ENCODE peak calls at places on chromosome 2, in four cellular contexts. One of them, this sample, is unnamed.

GRCh38 chr2:233865838-233866237 is 2.3 kb downstream of the MSL3B start:
- DNase-seq in endodermal cell: peak
- DNase-seq in natural killer cell: no peak
- DNase-seq in fibroblast of mammary gland: no peak
- DNase-seq in this sample: no peak

GRCh38 chr2:218040883-218041282 is 28.2 kb upstream of the RUFY4 start:
- DNase-seq in endodermal cell: no peak
- DNase-seq in fibroblast of mammary gland: no peak
- DNase-seq in natural killer cell: no peak
- DNase-seq in this sample: no peak

GRCh38 chr2:232891621-232892071 is 21.6 kb downstream of the SNORC start:
- DNase-seq in natural killer cell: no peak
- DNase-seq in fibroblast of mammary gland: peak
- DNase-seq in endodermal cell: peak
- DNase-seq in this sample: no peak

GRCh38 chr2:177906041-177906718 is 166.4 kb downstream of the PDE11A start:
- DNase-seq in endodermal cell: peak
- DNase-seq in natural killer cell: peak
- DNase-seq in fibroblast of mammary gland: peak
- DNase-seq in this sample: peak

GRCh38 chr2:45804990-45805755 is 153.7 kb downstream of the PRKCE start:
- DNase-seq in fibroblast of mammary gland: no peak
- DNase-seq in endodermal cell: no peak
- DNase-seq in natural killer cell: no peak
- DNase-seq in this sample: no peak

GRCh38 chr2:46972438-46972837 is 56.8 kb upstream of the MCFD2 start:
- DNase-seq in endodermal cell: no peak
- DNase-seq in natural killer cell: no peak
- DNase-seq in fibroblast of mammary gland: no peak
- DNase-seq in this sample: no peak

GRCh38 chr2:151067658-151068369 is 193.8 kb downstream of the RBM43 start:
- DNase-seq in natural killer cell: no peak
- DNase-seq in fibroblast of mammary gland: no peak
- DNase-seq in endodermal cell: no peak
- DNase-seq in this sample: no peak

GRCh38 chr2:71759056-71759455 is 305.7 kb downstream of the DYSF start:
- DNase-seq in fibroblast of mammary gland: no peak
- DNase-seq in endodermal cell: no peak
- DNase-seq in natural killer cell: no peak
- DNase-seq in this sample: no peak

GRCh38 chr2:114925296-114926255 is 483.1 kb downstream of the DPP10 start:
- DNase-seq in natural killer cell: no peak
- DNase-seq in fibroblast of mammary gland: no peak
- DNase-seq in endodermal cell: no peak
- DNase-seq in this sample: no peak

GRCh38 chr2:74138219-74138951 is 9.3 kb downstream of the BOLA3 start:
- DNase-seq in endodermal cell: no peak
- DNase-seq in natural killer cell: no peak
- DNase-seq in fibroblast of mammary gland: no peak
- DNase-seq in this sample: no peak

GRCh38 chr2:74138952-74139323 is 8.8 kb downstream of the BOLA3 start:
- DNase-seq in natural killer cell: no peak
- DNase-seq in fibroblast of mammary gland: no peak
- DNase-seq in endodermal cell: peak
- DNase-seq in this sample: no peak

GRCh38 chr2:74137651-74138050 is 10.1 kb downstream of the BOLA3 start:
- DNase-seq in natural killer cell: no peak
- DNase-seq in fibroblast of mammary gland: no peak
- DNase-seq in endodermal cell: peak
- DNase-seq in this sample: no peak

GRCh38 chr2:74146929-74147728 is 583 bp downstream of the BOLA3 start:
- DNase-seq in natural killer cell: no peak
- DNase-seq in endodermal cell: no peak
- DNase-seq in fibroblast of mammary gland: peak
- DNase-seq in this sample: no peak

DNA sequence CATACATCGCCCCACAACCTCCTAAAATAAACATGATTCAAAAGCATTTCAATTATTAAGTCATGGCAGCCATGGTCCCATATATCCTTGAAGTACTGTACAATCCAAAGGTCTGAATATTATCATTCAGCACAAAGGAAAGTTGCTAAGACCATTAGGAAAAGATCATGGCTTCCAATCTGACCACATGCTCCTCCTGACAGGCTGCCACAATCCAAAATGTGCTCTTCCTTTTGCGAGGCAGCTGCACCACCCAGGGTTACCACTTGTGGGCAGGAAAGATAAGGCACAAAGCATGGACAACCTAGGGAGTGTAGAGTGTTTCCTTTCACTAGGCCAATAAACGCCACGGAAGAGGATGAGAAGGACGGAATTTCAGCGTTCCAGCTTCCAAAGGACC is 5.4 kb downstream of the BOLA3 start:
- DNase-seq in endodermal cell: peak
- DNase-seq in fibroblast of mammary gland: peak
- DNase-seq in natural killer cell: no peak
- DNase-seq in this sample: no peak
- TF ChIP-seq CTCF in endodermal cell: peak
- TF ChIP-seq CTCF in fibroblast of mammary gland: peak
- TF ChIP-seq CTCF in natural killer cell: no peak
- TF ChIP-seq CTCF in this sample: no peak

DNA sequence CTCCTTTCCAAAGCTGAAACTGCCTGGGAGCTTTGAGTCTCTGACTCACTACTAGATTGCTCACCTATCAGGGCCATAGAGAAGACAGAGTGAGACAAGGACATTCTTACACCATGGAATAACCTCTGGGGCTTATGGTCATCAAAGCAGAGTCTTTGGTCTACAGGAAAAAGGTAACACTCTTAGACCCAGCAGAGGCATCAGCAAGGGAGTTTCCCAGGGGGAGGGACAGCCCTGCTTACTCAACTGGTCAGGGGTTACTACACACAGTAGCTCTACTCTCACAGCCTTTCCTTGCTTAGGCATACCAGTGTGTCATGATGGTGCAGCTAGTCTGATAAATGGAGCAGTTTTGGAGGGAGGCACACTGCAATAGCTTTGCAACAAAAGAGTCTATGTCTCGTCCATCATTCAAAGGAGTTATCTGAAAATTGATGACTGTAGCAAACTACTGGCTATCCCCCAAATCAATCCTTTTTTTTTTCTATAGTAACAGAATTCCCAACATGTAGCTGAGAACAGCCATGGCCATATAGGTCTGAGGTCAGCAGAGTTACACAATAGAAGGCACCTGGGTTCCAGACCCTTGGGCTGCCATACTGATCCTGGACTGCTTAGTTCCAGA is 22.4 kb upstream of the CD28 start:
- DNase-seq in endodermal cell: no peak
- DNase-seq in natural killer cell: no peak
- DNase-seq in fibroblast of mammary gland: peak
- DNase-seq in this sample: no peak
- TF ChIP-seq CTCF in endodermal cell: no peak
- TF ChIP-seq CTCF in natural killer cell: no peak
- TF ChIP-seq CTCF in fibroblast of mammary gland: no peak
- TF ChIP-seq CTCF in this sample: no peak

GRCh38 chr2:180847073-180847472 is 133.3 kb upstream of the UBE2E3 start:
- DNase-seq in natural killer cell: no peak
- DNase-seq in fibroblast of mammary gland: no peak
- DNase-seq in endodermal cell: no peak
- DNase-seq in this sample: no peak
- TF ChIP-seq CTCF in natural killer cell: no peak
- TF ChIP-seq CTCF in fibroblast of mammary gland: peak
- TF ChIP-seq CTCF in endodermal cell: peak
- TF ChIP-seq CTCF in this sample: peak

GRCh38 chr2:174342600-174343342 is 8.0 kb downstream of the SP9 start:
- DNase-seq in fibroblast of mammary gland: no peak
- DNase-seq in endodermal cell: peak
- DNase-seq in natural killer cell: no peak
- DNase-seq in this sample: no peak
- TF ChIP-seq CTCF in fibroblast of mammary gland: no peak
- TF ChIP-seq CTCF in endodermal cell: no peak
- TF ChIP-seq CTCF in natural killer cell: no peak
- TF ChIP-seq CTCF in this sample: no peak

GRCh38 chr2:236568922-236569592 is 568 bp upstream of the ACKR3 start:
- DNase-seq in endodermal cell: no peak
- DNase-seq in fibroblast of mammary gland: no peak
- DNase-seq in natural killer cell: no peak
- DNase-seq in this sample: no peak

GRCh38 chr2:236568068-236568921 is 1.3 kb upstream of the ACKR3 start:
- DNase-seq in fibroblast of mammary gland: no peak
- DNase-seq in natural killer cell: peak
- DNase-seq in endodermal cell: peak
- DNase-seq in this sample: peak

GRCh38 chr2:236571161-236571560 is 1.5 kb downstream of the ACKR3 start:
- DNase-seq in endodermal cell: peak
- DNase-seq in natural killer cell: no peak
- DNase-seq in fibroblast of mammary gland: no peak
- DNase-seq in this sample: no peak

GRCh38 chr2:236570081-236570979 is 705 bp downstream of the ACKR3 start:
- DNase-seq in natural killer cell: no peak
- DNase-seq in fibroblast of mammary gland: no peak
- DNase-seq in endodermal cell: peak
- DNase-seq in this sample: no peak

GRCh38 chr2:236569593-236569973 is at the start of gene ACKR3:
- DNase-seq in fibroblast of mammary gland: peak
- DNase-seq in natural killer cell: peak
- DNase-seq in endodermal cell: peak
- DNase-seq in this sample: peak
- TF ChIP-seq CTCF in fibroblast of mammary gland: peak
- TF ChIP-seq CTCF in natural killer cell: peak
- TF ChIP-seq CTCF in endodermal cell: peak
- TF ChIP-seq CTCF in this sample: peak

GRCh38 chr2:241065355-241065803 is 36.7 kb downstream of the MTERF4 start:
- DNase-seq in endodermal cell: peak
- DNase-seq in natural killer cell: no peak
- DNase-seq in fibroblast of mammary gland: no peak
- DNase-seq in this sample: no peak

GRCh38 chr2:241068136-241068941 is 33.7 kb downstream of the MTERF4 start:
- DNase-seq in fibroblast of mammary gland: no peak
- DNase-seq in endodermal cell: peak
- DNase-seq in natural killer cell: no peak
- DNase-seq in this sample: no peak

GRCh38 chr2:241066171-241066892 is 35.8 kb downstream of the MTERF4 start:
- DNase-seq in endodermal cell: no peak
- DNase-seq in natural killer cell: no peak
- DNase-seq in fibroblast of mammary gland: no peak
- DNase-seq in this sample: no peak

GRCh38 chr2:241067501-241068135 is 34.5 kb downstream of the MTERF4 start:
- DNase-seq in natural killer cell: no peak
- DNase-seq in endodermal cell: no peak
- DNase-seq in fibroblast of mammary gland: no peak
- DNase-seq in this sample: no peak

GRCh38 chr2:241066893-241067341 is 35.2 kb downstream of the MTERF4 start:
- DNase-seq in natural killer cell: no peak
- DNase-seq in endodermal cell: peak
- DNase-seq in fibroblast of mammary gland: no peak
- DNase-seq in this sample: peak
- TF ChIP-seq CTCF in natural killer cell: no peak
- TF ChIP-seq CTCF in endodermal cell: peak
- TF ChIP-seq CTCF in fibroblast of mammary gland: no peak
- TF ChIP-seq CTCF in this sample: no peak

GRCh38 chr2:50606860-50607259 is 425.1 kb downstream of the NRXN1 start:
- DNase-seq in fibroblast of mammary gland: no peak
- DNase-seq in endodermal cell: no peak
- DNase-seq in natural killer cell: no peak
- DNase-seq in this sample: no peak
- TF ChIP-seq CTCF in fibroblast of mammary gland: no peak
- TF ChIP-seq CTCF in endodermal cell: peak
- TF ChIP-seq CTCF in natural killer cell: no peak
- TF ChIP-seq CTCF in this sample: peak

This sample was measured in progenitor cell of endocrine pancreas.